ENCODE peak calls at places on chromosomes 1 and 21, in seven cellular contexts. I is A549, Y is BE2C, Z is progenitor cell of endocrine pancreas, X is fibroblast of pulmonary artery, P is mammary epithelial cell, C is psoas muscle. J is an unnamed sample.

GRCh38 chr1:30670195-30671060 is 53.0 kb downstream of the MATN1 start:
- DNase-seq in I (no peak), Y (no peak), Z (no peak), X (peak; percentile 64), P (peak; percentile 61), C (peak; percentile 43), J (no peak)

GRCh38 chr1:7447736-7448135 is 323.4 kb upstream of the VAMP3 start:
- DNase-seq in I (no peak), Y (no peak), Z (no peak), X (no peak), P (no peak), C (no peak), J (no peak)

GRCh38 chr1:54227091-54227602 is 27.2 kb downstream of the MRPL37 start:
- DNase-seq in I (peak; percentile 49), Y (peak; percentile 74), Z (no peak), X (peak; percentile 38), P (peak; percentile 7), C (no peak), J (no peak)

GRCh38 chr1:43468403-43468802 is 14.7 kb upstream of the HYI start:
- DNase-seq in I (no peak), Y (no peak), Z (no peak), X (no peak), P (no peak), C (no peak), J (no peak)

GRCh38 chr1:20511518-20512428 is 3.8 kb upstream of the MUL1 start:
- DNase-seq in I (no peak), Y (no peak), Z (no peak), X (no peak), P (peak; percentile 39), C (no peak), J (no peak)

GRCh38 chr1:94648225-94649007 is 106.9 kb upstream of the F3 start:
- DNase-seq in I (no peak), Y (no peak), Z (no peak), X (peak; percentile 99), P (peak; percentile 98), C (peak; percentile 76), J (no peak)

GRCh38 chr1:44747878-44748277 is 8.2 kb downstream of the KIF2C start:
- DNase-seq in I (no peak), Y (no peak), Z (no peak), X (no peak), P (no peak), C (no peak), J (no peak)

GRCh38 chr1:6281511-6282402 is 20.9 kb upstream of the GPR153 start:
- DNase-seq in I (no peak), Y (no peak), Z (no peak), X (no peak), P (no peak), C (no peak), J (no peak)

GRCh38 chr1:197485790-197486189 is 217.7 kb downstream of the CRB1 start:
- DNase-seq in I (no peak), Y (no peak), Z (no peak), X (no peak), P (no peak), C (no peak), J (no peak)

GRCh38 chr1:28779751-28780150 is 32.2 kb upstream of the OPRD1 start:
- DNase-seq in I (no peak), Y (no peak), Z (no peak), X (no peak), P (no peak), C (no peak), J (no peak)

GRCh38 chr1:8364528-8365442 is 46.9 kb downstream of the SLC45A1 start:
- DNase-seq in I (no peak), Y (no peak), Z (no peak), X (no peak), P (no peak), C (peak; percentile 72), J (no peak)

GRCh38 chr1:92749024-92749634 is 35.8 kb downstream of the EVI5 start:
- DNase-seq in I (peak; percentile 70), Y (peak; percentile 15), Z (no peak), X (peak; percentile 78), P (peak; percentile 54), C (no peak), J (no peak)

GRCh38 chr1:39230261-39231190 is 26.0 kb downstream of the MACF1 start:
- DNase-seq in I (no peak), Y (no peak), Z (no peak), X (no peak), P (no peak), C (no peak), J (no peak)

GRCh38 chr1:20112279-20113000 is 6.9 kb downstream of the PLA2G2D start:
- DNase-seq in I (no peak), Y (no peak), Z (no peak), X (no peak), P (peak; percentile 58), C (no peak), J (no peak)

GRCh38 chr1:5886140-5886483 is 106.1 kb downstream of the NPHP4 start:
- DNase-seq in I (no peak), Y (no peak), Z (no peak), X (no peak), P (no peak), C (peak; percentile 6), J (no peak)

GRCh38 chr1:233584376-233584775 is 29.5 kb upstream of the KCNK1 start:
- DNase-seq in I (no peak), Y (no peak), Z (no peak), X (no peak), P (no peak), C (no peak), J (no peak)

GRCh38 chr1:50110084-50110615 is 1.4 kb downstream of the ELAVL4 start:
- DNase-seq in I (no peak), Y (no peak), Z (no peak), X (no peak), P (no peak), C (no peak), J (no peak)

GRCh38 chr1:64864018-64864945 is 102.1 kb downstream of the JAK1 start:
- DNase-seq in I (peak; percentile 12), Y (no peak), Z (no peak), X (peak; percentile 37), P (no peak), C (peak; percentile 81), J (no peak)

GRCh38 chr1:198880397-198880796 is 241.6 kb downstream of the PTPRC start:
- DNase-seq in I (no peak), Y (no peak), Z (no peak), X (peak; percentile 67), P (no peak), C (no peak), J (no peak)

GRCh38 chr1:28364888-28365287 is 4.7 kb upstream of the PHACTR4 start:
- DNase-seq in I (no peak), Y (no peak), Z (no peak), X (no peak), P (no peak), C (no peak), J (no peak)

GRCh38 chr21:28657576-28657975 is 335.1 kb downstream of the LTN1 start:
- DNase-seq in I (no peak), Y (no peak), Z (no peak), X (no peak), P (no peak), C (no peak), J (no peak)

GRCh38 chr1:8836228-8836627 is 18.8 kb upstream of the RERE start:
- DNase-seq in I (no peak), Y (no peak), Z (no peak), X (no peak), P (no peak), C (no peak), J (no peak)

DNA sequence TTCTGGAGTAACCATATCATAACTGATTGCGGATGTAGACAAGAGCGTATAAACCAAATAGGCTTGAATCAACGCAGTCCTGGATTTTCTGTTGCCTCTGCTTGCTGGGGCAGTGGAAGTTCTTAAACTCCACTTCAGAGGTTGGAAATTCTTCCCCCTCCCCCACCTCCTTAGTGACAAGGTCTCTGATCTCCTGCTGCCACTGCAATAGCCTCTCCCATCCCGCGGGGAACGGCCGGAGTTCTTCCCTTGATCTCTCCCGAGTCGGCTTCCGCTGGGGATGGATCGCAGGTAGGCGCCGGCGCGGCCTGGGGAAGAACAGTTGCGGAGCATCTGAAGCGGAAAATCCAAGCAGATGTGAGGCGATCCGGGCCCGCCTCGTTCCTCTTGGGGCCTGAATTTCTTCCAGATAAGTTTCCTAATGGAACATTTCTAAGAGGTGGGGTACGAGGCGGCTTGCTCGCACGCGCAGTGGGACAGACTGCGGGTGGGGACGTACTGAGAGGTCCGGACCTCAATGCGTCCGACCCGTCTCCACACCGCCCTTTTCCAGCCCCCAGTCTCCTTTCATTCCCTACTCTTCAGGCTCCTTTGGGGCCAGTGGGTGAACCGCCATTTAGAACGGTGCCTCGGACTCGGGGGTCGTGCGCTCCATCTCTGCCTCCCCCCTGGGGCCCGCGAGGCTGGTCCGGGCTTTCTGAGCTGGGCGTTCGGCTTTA is 3.1 kb upstream of the SIM2 start:
- DNase-seq in I (no peak), Y (no peak), Z (no peak), X (no peak), P (no peak), C (no peak), J (no peak)
- TF ChIP-seq CTCF in I (no peak), Y (no peak), Z (no peak), X (no peak), P (no peak), C (no peak), J (no peak)

GRCh38 chr1:46130144-46130543 is 2.3 kb downstream of the PIK3R3 start:
- DNase-seq in I (no peak), Y (no peak), Z (no peak), X (no peak), P (no peak), C (no peak), J (no peak)
- TF ChIP-seq CTCF in I (no peak), Y (peak; percentile 13), Z (peak; percentile 5), X (no peak), P (no peak), C (no peak), J (no peak)

DNA sequence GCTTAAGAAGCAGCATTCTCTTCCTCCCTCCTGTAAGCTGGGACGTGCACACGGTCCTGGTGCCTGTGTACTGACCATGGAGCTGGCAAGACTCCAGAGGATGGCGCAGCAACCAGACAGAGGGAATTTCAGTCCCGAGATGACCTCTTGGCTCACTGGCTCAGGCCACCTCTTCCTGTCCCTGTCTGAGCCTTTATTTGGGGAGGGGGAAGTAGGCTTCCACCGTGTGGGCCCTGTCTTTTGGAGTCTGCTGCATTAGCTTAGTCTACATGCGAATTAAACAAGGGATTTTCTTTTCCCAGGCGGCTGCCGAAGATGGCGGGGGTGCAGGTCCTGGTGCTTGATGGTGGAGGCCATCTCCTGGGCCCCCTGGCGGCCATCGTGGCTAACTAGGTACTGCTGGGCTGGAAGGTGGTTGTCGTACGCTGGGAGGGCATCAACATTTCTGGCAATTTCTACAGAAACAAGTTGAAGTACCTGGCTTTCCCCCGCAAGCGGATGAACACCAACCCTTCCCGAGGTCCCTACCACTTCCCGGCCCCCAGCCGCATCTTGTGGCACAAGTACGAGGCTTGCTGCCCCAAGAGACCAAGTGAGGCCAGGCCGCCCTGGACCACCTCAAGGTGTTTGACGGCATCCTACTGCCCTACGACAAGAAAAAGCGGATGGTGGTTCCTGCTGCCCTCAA is 10.2 kb downstream of the IL24 start:
- DNase-seq in I (peak; percentile 67), Y (peak; percentile 77), Z (no peak), X (no peak), P (no peak), C (peak; percentile 53), J (no peak)
- TF ChIP-seq CTCF in I (peak; percentile 45), Y (peak; percentile 61), Z (peak; percentile 38), X (peak; percentile 18), P (no peak), C (no peak), J (no peak)

DNA sequence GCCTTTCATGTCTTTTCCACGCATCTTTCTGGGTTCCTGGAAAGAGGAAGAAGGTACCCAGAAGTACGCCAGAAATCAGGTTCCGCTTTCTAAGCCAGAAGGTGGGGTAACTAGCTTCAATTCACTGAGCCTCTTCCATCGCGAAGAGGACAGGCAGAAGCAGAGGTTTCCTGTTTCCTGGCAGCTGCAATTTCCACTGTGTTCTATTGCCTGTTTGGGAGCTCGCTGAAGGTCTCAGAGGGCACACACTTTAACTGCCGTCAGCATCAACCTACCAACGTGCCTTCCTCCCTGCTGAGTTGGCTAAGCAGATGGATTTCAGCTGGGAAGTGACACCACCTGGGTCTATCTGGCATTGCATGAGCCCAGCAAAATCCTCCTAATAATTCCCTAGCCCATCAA is 10.0 kb downstream of the NCF2 start:
- DNase-seq in I (peak; percentile 71), Y (peak; percentile 46), Z (no peak), X (peak; percentile 38), P (no peak), C (no peak), J (no peak)
- TF ChIP-seq CTCF in I (peak; percentile 30), Y (peak; percentile 60), Z (peak; percentile 29), X (peak; percentile 23), P (no peak), C (no peak), J (no peak)